ENCODE peak calls at places on chromosomes 11 and 22, in seven cellular contexts. I is mammary epithelial cell, L is left ventricle myocardium inferior, A is cardiac muscle cell, J is SK-N-SH, Y is lung, X is A673. M is an unnamed sample.

GRCh38 chr11:131385763-131386394 is 15.5 kb downstream of the NTM start:
- DNase-seq in I (no peak), L (no peak), A (no peak), J (no peak), Y (no peak), X (no peak), M (no peak)

GRCh38 chr11:21484039-21484438 is 708.8 kb upstream of the ANO5 start:
- DNase-seq in I (no peak), L (no peak), A (no peak), J (no peak), Y (no peak), X (no peak), M (no peak)

GRCh38 chr11:108639146-108639545 is 25.7 kb upstream of the DDX10 start:
- DNase-seq in I (no peak), L (no peak), A (no peak), J (no peak), Y (no peak), X (no peak), M (no peak)

GRCh38 chr11:113603277-113604059 is 102.6 kb downstream of the TMPRSS5 start:
- DNase-seq in I (no peak), L (peak), A (no peak), J (no peak), Y (no peak), X (no peak), M (no peak)

GRCh38 chr11:88404932-88405710 is 67.6 kb upstream of the CTSC start:
- DNase-seq in I (peak), L (no peak), A (no peak), J (no peak), Y (no peak), X (no peak), M (no peak)

GRCh38 chr11:133951484-133952198 is 5.1 kb downstream of the IGSF9B start:
- DNase-seq in I (no peak), L (no peak), A (no peak), J (peak), Y (no peak), X (peak), M (peak)

GRCh38 chr11:14417186-14417585 is 58.2 kb upstream of the RRAS2 start:
- DNase-seq in I (no peak), L (no peak), A (no peak), J (no peak), Y (no peak), X (no peak), M (no peak)

GRCh38 chr11:31824791-31825452 is 13.8 kb upstream of the PAX6 start:
- DNase-seq in I (no peak), L (no peak), A (no peak), J (peak), Y (no peak), X (no peak), M (no peak)

GRCh38 chr11:45660717-45661416 is 4.6 kb downstream of the CHST1 start:
- DNase-seq in I (no peak), L (no peak), A (no peak), J (no peak), Y (no peak), X (no peak), M (no peak)

GRCh38 chr22:47376901-47377520 is 614.6 kb downstream of the TBC1D22A start:
- DNase-seq in I (no peak), L (no peak), A (no peak), J (no peak), Y (no peak), X (no peak), M (no peak)

GRCh38 chr22:41217553-41218157 is 12.5 kb downstream of the L3MBTL2 start:
- DNase-seq in I (no peak), L (peak), A (no peak), J (no peak), Y (peak), X (peak), M (no peak)

GRCh38 chr22:20019661-20020532 is 1.0 kb upstream of the TANGO2 start:
- DNase-seq in I (no peak), L (no peak), A (no peak), J (no peak), Y (no peak), X (no peak), M (no peak)

GRCh38 chr22:39689421-39689820 is 118.9 kb downstream of the CACNA1I start:
- DNase-seq in I (no peak), L (no peak), A (no peak), J (no peak), Y (no peak), X (no peak), M (no peak)

GRCh38 chr22:22357024-22357868 is 112.7 kb downstream of the VPREB1 start:
- DNase-seq in I (peak), L (peak), A (peak), J (peak), Y (peak), X (peak), M (no peak)

GRCh38 chr11:36090351-36091245 is 146.7 kb downstream of the LDLRAD3 start:
- DNase-seq in I (no peak), L (no peak), A (no peak), J (no peak), Y (no peak), X (no peak), M (no peak)

GRCh38 chr11:129374993-129375721 is 491 bp upstream of the BARX2 start:
- DNase-seq in I (peak), L (no peak), A (peak), J (peak), Y (no peak), X (peak), M (no peak)

GRCh38 chr11:70407814-70408213 is 9.5 kb downstream of the CTTN start:
- DNase-seq in I (no peak), L (no peak), A (no peak), J (no peak), Y (no peak), X (no peak), M (no peak)

DNA sequence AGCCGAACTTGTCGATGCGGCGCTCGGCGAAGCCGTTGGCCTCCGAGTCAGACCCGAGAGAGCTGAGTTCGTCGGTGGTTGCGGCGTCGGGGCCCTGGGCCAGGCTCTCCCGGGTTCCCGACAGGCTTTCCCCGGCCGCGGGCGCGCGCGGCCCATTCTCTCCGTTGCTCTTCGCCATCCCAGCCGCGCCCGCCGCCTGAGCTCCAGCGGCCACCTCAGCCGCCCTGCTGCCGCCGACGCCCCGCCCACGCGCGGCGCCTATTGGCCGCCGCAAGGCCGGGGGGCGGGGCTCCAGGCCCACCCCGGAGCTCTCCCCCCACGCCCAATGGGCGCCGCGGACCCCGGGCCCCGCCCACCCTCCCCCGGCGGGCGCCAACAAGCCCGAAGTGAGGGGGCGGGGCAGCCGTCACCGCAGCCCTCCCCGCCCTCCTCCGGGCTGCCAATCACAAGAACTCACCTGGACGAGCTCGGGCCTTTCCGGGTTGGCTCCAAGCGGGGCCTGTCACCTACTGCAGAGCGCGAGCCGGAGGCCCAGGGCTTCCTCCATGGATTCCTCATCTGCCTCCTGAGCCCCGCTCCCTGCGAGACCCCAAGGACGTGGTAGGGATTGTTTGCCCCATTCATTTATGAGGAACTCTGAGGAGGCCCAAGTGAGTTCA is at the start of gene TBC1D10A:
- DNase-seq in I (peak), L (peak), A (peak), J (peak), Y (peak), X (peak), M (peak)
- H3K4me3 ChIP-seq in I (peak), L (peak), A (peak), J (peak), Y (peak), X (peak), M (peak)

GRCh38 chr11:61794579-61794978 is 1.9 kb downstream of the FEN1 start:
- DNase-seq in I (no peak), L (no peak), A (no peak), J (no peak), Y (no peak), X (no peak), M (no peak)

GRCh38 chr11:61795459-61795858 is 2.7 kb downstream of the FEN1 start:
- DNase-seq in I (no peak), L (no peak), A (no peak), J (no peak), Y (no peak), X (no peak), M (no peak)

GRCh38 chr11:61793084-61793828 is 545 bp downstream of the FEN1 start:
- DNase-seq in I (peak), L (no peak), A (no peak), J (peak), Y (no peak), X (no peak), M (no peak)

GRCh38 chr11:61792310-61793083 is at the start of the genes FEN1 and TMEM258:
- DNase-seq in I (peak), L (peak), A (peak), J (peak), Y (peak), X (peak), M (peak)

GRCh38 chr11:61793829-61794204 is 1.1 kb downstream of the FEN1 start:
- DNase-seq in I (no peak), L (no peak), A (no peak), J (no peak), Y (no peak), X (peak), M (no peak)
- H3K27ac ChIP-seq in I (peak), L (no peak), A (no peak), J (no peak), Y (no peak), X (peak), M (no peak)

GRCh38 chr11:68020575-68020974 is 9.9 kb upstream of the NDUFS8 start:
- DNase-seq in I (no peak), L (no peak), A (peak), J (peak), Y (peak), X (no peak), M (no peak)

GRCh38 chr11:68022531-68022930 is 8.0 kb upstream of the NDUFS8 start:
- DNase-seq in I (no peak), L (no peak), A (no peak), J (no peak), Y (no peak), X (no peak), M (no peak)

GRCh38 chr11:68019486-68019885 is 9.4 kb downstream of the ALDH3B1 start:
- DNase-seq in I (no peak), L (no peak), A (no peak), J (no peak), Y (no peak), X (no peak), M (no peak)

GRCh38 chr11:68018730-68019190 is 8.6 kb downstream of the ALDH3B1 start:
- DNase-seq in I (no peak), L (no peak), A (no peak), J (no peak), Y (no peak), X (no peak), M (no peak)

GRCh38 chr11:68021167-68021787 is 9.2 kb upstream of the NDUFS8 start:
- DNase-seq in I (no peak), L (no peak), A (peak), J (peak), Y (peak), X (no peak), M (no peak)
- TF ChIP-seq CTCF in I (peak), L (peak), A (peak), J (peak), Y (no peak), X (peak), M (no peak)

DNA sequence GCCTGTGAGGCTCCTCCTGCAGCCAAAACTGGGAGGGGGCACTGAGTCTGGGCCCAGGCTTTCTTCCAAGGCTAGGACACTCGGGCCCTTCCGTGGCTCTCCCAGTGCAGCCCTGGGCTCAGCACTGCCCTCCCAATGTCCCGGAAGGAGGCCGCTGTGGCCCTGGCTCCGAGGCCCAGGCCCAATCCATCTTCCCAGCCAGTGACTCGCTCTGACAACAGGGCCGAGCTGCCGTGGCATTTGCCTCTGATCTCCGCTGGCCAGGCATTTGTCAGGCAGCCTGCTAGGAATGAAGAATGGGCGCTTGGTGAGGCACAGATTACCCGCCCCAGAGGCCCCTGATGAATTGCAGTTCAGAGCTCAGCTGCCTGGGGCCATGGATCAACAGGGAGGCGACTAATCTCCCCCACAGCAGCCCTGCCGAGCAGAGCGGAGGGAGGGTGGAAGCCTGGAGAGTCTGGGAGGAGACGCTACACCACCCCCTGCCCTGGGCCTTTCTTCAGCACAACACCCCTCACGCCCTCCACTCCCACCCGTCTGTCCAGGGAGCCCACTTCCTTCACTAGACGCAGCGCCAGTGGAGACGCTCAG is 8.3 kb downstream of the FXYD2 start:
- DNase-seq in I (no peak), L (no peak), A (peak), J (peak), Y (no peak), X (peak), M (no peak)
- H3K4me3 ChIP-seq in I (no peak), L (peak), A (no peak), J (no peak), Y (no peak), X (no peak), M (no peak)